ENCODE peak calls at places on chromosomes 1 and 21, in six cellular contexts. T, Q, D, A, O and L are unnamed samples. For H3K36me3, the result is how much of the 10 kb centered on the place peaks cover.

GRCh38 chr21:39263372-39263771 is 50.1 kb downstream of the BRWD1 start:
- DNase-seq in T (no peak), Q (no peak), D (no peak), A (peak), O (no peak), L (no peak)

GRCh38 chr1:47650205-47650604 is 212.4 kb downstream of the FOXD2 start:
- DNase-seq in T (no peak), Q (no peak), D (no peak), A (peak), O (peak), L (peak)

GRCh38 chr1:29746076-29746665 is 509.8 kb downstream of the PTPRU start:
- DNase-seq in T (no peak), Q (no peak), D (no peak), A (no peak), O (no peak), L (no peak)

GRCh38 chr21:42411891-42412635 is 8.4 kb downstream of the UBASH3A start:
- DNase-seq in T (no peak), Q (no peak), D (no peak), A (no peak), O (no peak), L (peak)

GRCh38 chr1:36322085-36322785 is 1.2 kb downstream of the EVA1B start:
- DNase-seq in T (no peak), Q (no peak), D (no peak), A (no peak), O (no peak), L (no peak)

GRCh38 chr1:117674521-117675400 is 68.9 kb downstream of the TENT5C start:
- DNase-seq in T (no peak), Q (no peak), D (peak), A (peak), O (peak), L (no peak)

GRCh38 chr1:229842302-229843255 is 216.5 kb downstream of the URB2 start:
- DNase-seq in T (no peak), Q (no peak), D (no peak), A (no peak), O (no peak), L (no peak)

GRCh38 chr1:184686540-184686939 is 68.1 kb downstream of the EDEM3 start:
- DNase-seq in T (no peak), Q (no peak), D (no peak), A (no peak), O (no peak), L (no peak)

GRCh38 chr1:53449026-53449425 is 10.2 kb upstream of the DMRTB1 start:
- DNase-seq in T (no peak), Q (no peak), D (no peak), A (peak), O (no peak), L (peak)

GRCh38 chr1:222777463-222777862 is 37.4 kb upstream of the DISP1 start:
- DNase-seq in T (no peak), Q (no peak), D (no peak), A (peak), O (no peak), L (no peak)

GRCh38 chr1:28086651-28087050 is 1.8 kb downstream of the EYA3 start:
- DNase-seq in T (no peak), Q (no peak), D (no peak), A (no peak), O (no peak), L (no peak)

GRCh38 chr1:14921057-14921456 is 232.5 kb upstream of the TMEM51 start:
- DNase-seq in T (no peak), Q (no peak), D (no peak), A (no peak), O (no peak), L (peak)

GRCh38 chr21:22235866-22236590 is 1237.8 kb downstream of the NCAM2 start:
- DNase-seq in T (no peak), Q (no peak), D (no peak), A (no peak), O (no peak), L (no peak)

GRCh38 chr21:25350056-25350455 is 257.2 kb downstream of the MRPL39 start:
- DNase-seq in T (no peak), Q (no peak), D (no peak), A (peak), O (no peak), L (peak)

GRCh38 chr1:109714661-109715372 is 2.8 kb downstream of the GSTM5 start:
- DNase-seq in T (peak), Q (no peak), D (no peak), A (no peak), O (no peak), L (no peak)

GRCh38 chr21:46122758-46123683 is 25.1 kb downstream of the COL6A2 start:
- DNase-seq in T (no peak), Q (peak), D (no peak), A (no peak), O (no peak), L (no peak)

GRCh38 chr21:33811147-33812024 is 104.2 kb downstream of the ATP5PO start:
- DNase-seq in T (no peak), Q (no peak), D (no peak), A (no peak), O (no peak), L (no peak)

GRCh38 chr1:229879746-229880145 is 187.3 kb upstream of the GALNT2 start:
- DNase-seq in T (peak), Q (no peak), D (no peak), A (no peak), O (no peak), L (no peak)

GRCh38 chr21:34342476-34342875 is 21.3 kb upstream of the KCNE2 start:
- DNase-seq in T (no peak), Q (no peak), D (no peak), A (no peak), O (no peak), L (no peak)

GRCh38 chr1:55363261-55363660 is 148.1 kb upstream of the USP24 start:
- DNase-seq in T (no peak), Q (no peak), D (no peak), A (no peak), O (no peak), L (no peak)

GRCh38 chr1:17401841-17402240 is 29.8 kb downstream of the PADI6 start:
- DNase-seq in T (no peak), Q (no peak), D (no peak), A (no peak), O (no peak), L (no peak)

GRCh38 chr1:114021665-114022099 is 42.4 kb downstream of the OLFML3 start:
- DNase-seq in T (no peak), Q (no peak), D (no peak), A (no peak), O (no peak), L (no peak)
- H3K27ac ChIP-seq in T (no peak), Q (no peak), D (no peak), A (no peak), O (no peak), L (no peak)

DNA sequence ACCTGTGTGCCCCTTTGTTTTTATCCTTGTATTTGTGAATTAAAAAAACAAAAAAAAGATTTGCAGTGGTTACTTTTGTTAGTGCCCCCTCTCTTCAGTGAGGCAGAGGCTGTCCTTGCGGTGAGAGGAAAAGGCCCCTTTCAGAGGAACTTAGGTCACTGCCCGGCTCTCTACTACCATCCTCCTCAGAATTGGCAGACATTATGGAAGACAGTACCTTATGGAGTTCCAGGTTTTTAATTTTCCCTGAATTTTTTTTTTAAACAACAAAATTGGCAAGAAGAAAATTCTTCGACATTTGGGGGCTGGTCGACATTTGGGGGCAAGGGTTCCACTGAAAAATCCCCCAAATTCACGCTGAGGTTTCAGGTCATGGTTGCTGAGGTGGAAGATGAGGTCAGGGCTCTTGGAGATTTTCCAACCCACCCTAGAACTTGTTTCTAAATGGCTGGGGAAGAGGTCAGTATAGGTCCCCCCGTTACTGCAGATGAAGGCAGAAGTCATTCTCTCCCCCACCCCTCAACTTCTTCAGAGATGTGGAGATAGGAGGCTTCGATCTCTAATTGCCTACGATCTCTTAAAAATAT is 5.3 kb downstream of the RXFP4 start:
- DNase-seq in T (no peak), Q (no peak), D (no peak), A (no peak), O (no peak), L (no peak)
- H3K36me3 ChIP-seq in T (half or more), Q (under half), D (under half), A (under half), O (under half), L (half or more)

DNA sequence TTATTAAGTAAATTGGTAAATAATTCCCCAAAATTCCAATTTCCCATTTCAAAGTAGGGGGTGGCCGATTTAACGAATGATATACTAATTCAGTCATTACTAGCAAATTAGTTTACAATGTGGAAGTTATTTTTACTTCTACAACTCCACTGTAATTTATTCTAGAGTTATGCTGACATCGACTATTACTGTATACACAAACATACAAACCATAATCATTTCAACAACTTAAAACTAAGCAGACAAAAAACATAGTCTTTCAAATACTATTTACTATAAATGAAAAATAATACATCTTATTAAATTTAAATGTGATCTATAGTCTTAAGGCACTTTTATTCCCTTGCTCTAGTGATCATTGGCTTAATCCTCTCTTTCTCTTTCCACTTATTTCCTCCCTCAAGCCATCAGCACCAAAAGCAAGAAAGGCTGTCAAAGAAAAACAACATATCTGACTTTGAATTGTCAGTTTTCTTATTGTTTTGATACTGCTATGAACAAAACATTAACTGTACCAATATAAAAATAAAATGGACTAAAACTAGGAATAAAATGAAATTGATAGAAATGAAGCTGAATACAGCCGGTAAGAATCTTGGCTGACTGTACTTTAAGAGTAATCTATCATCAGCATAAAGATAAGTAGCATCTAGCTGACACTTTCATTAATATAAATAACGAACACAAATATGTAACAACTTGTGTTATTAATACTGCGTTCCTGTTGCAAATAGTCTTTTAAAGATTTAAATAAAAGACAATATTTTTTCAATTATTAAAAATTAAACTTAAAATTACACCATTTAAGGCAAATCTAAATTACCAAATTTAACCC is 4.1 kb downstream of the CDC42BPA start:
- DNase-seq in T (no peak), Q (no peak), D (no peak), A (no peak), O (no peak), L (no peak)
- H3K4me3 ChIP-seq in T (peak), Q (no peak), D (no peak), A (peak), O (no peak), L (peak)

GRCh38 chr1:27005648-27006496 is 6.8 kb downstream of the TENT5B start:
- DNase-seq in T (no peak), Q (no peak), D (no peak), A (peak), O (no peak), L (no peak)
- H3K27ac ChIP-seq in T (peak), Q (no peak), D (no peak), A (no peak), O (no peak), L (no peak)

DNA sequence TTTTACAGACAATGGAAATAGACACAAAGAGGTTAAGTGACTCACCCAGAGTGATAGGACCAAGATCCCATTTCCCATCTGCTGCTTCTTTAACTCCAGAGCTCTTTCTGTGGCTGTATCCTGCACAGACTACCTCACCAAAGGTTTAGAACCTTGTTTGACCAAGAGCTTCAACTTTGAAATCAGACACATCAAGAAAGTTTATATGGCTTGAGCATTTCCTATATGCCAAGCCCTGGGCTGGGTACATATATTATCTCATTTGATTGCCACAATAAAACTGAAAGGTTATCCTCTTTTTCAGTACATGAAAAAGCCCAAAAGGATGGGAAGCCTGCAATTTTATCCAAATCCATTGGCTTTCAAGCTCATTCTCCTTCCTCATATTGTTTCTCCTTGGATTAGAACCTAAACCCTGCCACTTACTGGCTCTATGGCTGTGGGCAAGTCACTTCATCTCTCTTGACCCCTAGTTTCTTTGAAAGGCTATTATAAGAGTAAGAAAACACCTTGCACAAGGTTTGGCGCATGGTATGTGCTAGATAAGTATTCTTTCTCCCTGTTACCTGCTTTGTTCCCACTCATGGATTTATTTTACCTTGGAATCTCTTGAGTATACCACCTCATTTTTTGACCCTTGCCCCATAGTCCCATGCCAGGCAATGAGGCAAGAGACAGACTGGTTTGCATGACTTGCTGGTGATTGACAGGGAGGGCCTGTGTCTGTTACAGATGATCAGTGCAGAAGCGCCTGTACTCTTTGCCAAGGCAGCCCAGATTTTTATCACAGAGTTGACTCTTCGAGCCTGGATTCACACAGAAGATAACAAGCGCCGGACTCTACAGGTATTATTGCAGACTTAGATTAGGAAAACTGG is 34.5 kb upstream of the KCNQ4 start:
- DNase-seq in T (no peak), Q (peak), D (no peak), A (no peak), O (peak), L (no peak)
- H3K36me3 ChIP-seq in T (half or more), Q (under half), D (under half), A (under half), O (under half), L (under half)